ENCODE peak calls at places on chromosomes 1 and 21, in six cellular contexts. D is T follicular helper cell, O is GM12892, P is NCI-H1436, L is M059J, Q is skeletal muscle cell. I is an unnamed sample.

GRCh38 chr1:30410153-30410851 is 313.1 kb downstream of the MATN1 start:
- DNase-seq in L (no peak), O (no peak), D (no peak), Q (no peak), P (no peak), I (peak; percentile 16)

GRCh38 chr21:46124083-46124925 is 26.4 kb downstream of the COL6A2 start:
- DNase-seq in P (no peak), D (no peak), O (peak; percentile 25), L (no peak), Q (no peak), I (no peak)

GRCh38 chr1:59186656-59187055 is 110.2 kb upstream of the FGGY start:
- DNase-seq in P (no peak), O (no peak), Q (peak; percentile 65), D (no peak), L (peak; percentile 33), I (no peak)

GRCh38 chr1:235021321-235021720 is 107.3 kb downstream of the TOMM20 start:
- DNase-seq in D (no peak), O (no peak), L (no peak), P (no peak), Q (no peak), I (no peak)

GRCh38 chr1:156054500-156055342 is at the start of gene LAMTOR2:
- DNase-seq in O (peak; percentile 94), Q (peak; percentile 83), D (peak; percentile 92), P (peak; percentile 97), L (peak; percentile 98), I (peak; percentile 94)

GRCh38 chr21:38136201-38136600 is 120.6 kb upstream of the KCNJ15 start:
- DNase-seq in Q (peak; percentile 22), L (peak; percentile 71), D (no peak), P (peak; percentile 14), O (no peak), I (no peak)

GRCh38 chr1:82377201-82377884 is 576.6 kb downstream of the ADGRL2 start:
- DNase-seq in L (peak; percentile 46), P (no peak), D (no peak), Q (peak; percentile 58), O (no peak), I (no peak)

GRCh38 chr1:97943354-97943753 is 22.5 kb upstream of the DPYD start:
- DNase-seq in O (no peak), L (peak; percentile 80), Q (peak; percentile 52), P (no peak), D (no peak), I (no peak)

GRCh38 chr1:224317383-224318045 is 12.5 kb downstream of the NVL start:
- DNase-seq in L (no peak), O (no peak), P (peak; percentile 49), D (no peak), Q (no peak), I (no peak)

GRCh38 chr1:41347276-41347675 is 14.0 kb upstream of the FOXO6 start:
- DNase-seq in Q (no peak), D (no peak), O (no peak), P (no peak), L (peak; percentile 56), I (no peak)

GRCh38 chr1:187313115-187313514 is 484.4 kb downstream of the PLA2G4A start:
- DNase-seq in L (peak; percentile 6), Q (no peak), P (no peak), O (no peak), D (no peak), I (no peak)

GRCh38 chr1:231106347-231106746 is 55.5 kb upstream of the TRIM67 start:
- DNase-seq in D (no peak), L (peak; percentile 91), Q (peak; percentile 46), P (no peak), O (no peak), I (no peak)

GRCh38 chr21:42340187-42340586 is 10.6 kb downstream of the TFF2 start:
- DNase-seq in L (no peak), D (no peak), P (no peak), Q (no peak), O (no peak), I (no peak)

GRCh38 chr1:246111570-246111969 is 395.5 kb downstream of the SMYD3 start:
- DNase-seq in D (no peak), L (no peak), O (no peak), Q (no peak), P (no peak), I (no peak)

GRCh38 chr1:224565186-224565585 is 50.9 kb upstream of the CNIH3 start:
- DNase-seq in D (no peak), O (no peak), L (peak; percentile 99), P (no peak), Q (peak; percentile 71), I (no peak)

GRCh38 chr1:182213163-182213562 is 151.7 kb upstream of the ZNF648 start:
- DNase-seq in P (no peak), Q (no peak), L (no peak), D (no peak), O (no peak), I (no peak)

GRCh38 chr1:190019717-190020116 is 457.9 kb downstream of the BRINP3 start:
- DNase-seq in Q (no peak), O (no peak), D (no peak), P (no peak), L (peak; percentile 9), I (no peak)

GRCh38 chr1:1782399-1783221 is 4.3 kb upstream of the NADK start:
- DNase-seq in D (no peak), Q (no peak), L (peak; percentile 47), O (no peak), P (no peak), I (no peak)

GRCh38 chr21:41169701-41170100 is 1.7 kb downstream of the BACE2 start:
- DNase-seq in L (peak; percentile 32), D (no peak), P (no peak), Q (no peak), O (no peak), I (no peak)

GRCh38 chr1:18955116-18955441 is 1.4 kb downstream of the IFFO2 start:
- DNase-seq in L (no peak), D (no peak), Q (no peak), O (no peak), P (no peak), I (no peak)

GRCh38 chr1:108785264-108785663 is 38.8 kb downstream of the STXBP3 start:
- DNase-seq in Q (no peak), L (no peak), O (no peak), D (no peak), P (no peak), I (no peak)